ENCODE peak calls at places on chromosome 7, in four cellular contexts. One of them, this sample, is unnamed.

GRCh38 chr7:104231054-104232046 is 23.5 kb upstream of the ORC5 start:
- DNase-seq in GM12878: no peak
- DNase-seq in HepG2: peak; percentile 47
- DNase-seq in K562: peak; percentile 73
- DNase-seq in this sample: peak; percentile 56

GRCh38 chr7:29606287-29606721 is 42.7 kb downstream of the PRR15 start:
- DNase-seq in GM12878: no peak
- DNase-seq in K562: peak; percentile 66
- DNase-seq in HepG2: peak; percentile 64
- DNase-seq in this sample: peak; percentile 50

GRCh38 chr7:16770657-16771329 is 17.2 kb downstream of the TSPAN13 start:
- DNase-seq in HepG2: no peak
- DNase-seq in GM12878: no peak
- DNase-seq in K562: no peak
- DNase-seq in this sample: no peak

GRCh38 chr7:121099572-121099971 is 111.1 kb downstream of the CPED1 start:
- DNase-seq in GM12878: no peak
- DNase-seq in HepG2: no peak
- DNase-seq in K562: no peak
- DNase-seq in this sample: no peak

GRCh38 chr7:71320916-71321315 is 189.0 kb downstream of the GALNT17 start:
- DNase-seq in HepG2: no peak
- DNase-seq in K562: no peak
- DNase-seq in GM12878: no peak
- DNase-seq in this sample: no peak

GRCh38 chr7:44646176-44646920 is 39.9 kb downstream of the OGDH start:
- DNase-seq in GM12878: no peak
- DNase-seq in K562: no peak
- DNase-seq in HepG2: no peak
- DNase-seq in this sample: no peak

GRCh38 chr7:157660971-157661610 is 324.3 kb downstream of the DNAJB6 start:
- DNase-seq in K562: no peak
- DNase-seq in GM12878: no peak
- DNase-seq in HepG2: no peak
- DNase-seq in this sample: no peak

GRCh38 chr7:50962962-50963374 is 180.3 kb upstream of the GRB10 start:
- DNase-seq in K562: peak; percentile 86
- DNase-seq in HepG2: peak; percentile 41
- DNase-seq in GM12878: no peak
- DNase-seq in this sample: peak; percentile 83

GRCh38 chr7:29853775-29854174 is 47.5 kb downstream of the WIPF3 start:
- DNase-seq in HepG2: no peak
- DNase-seq in GM12878: no peak
- DNase-seq in K562: no peak
- DNase-seq in this sample: no peak

GRCh38 chr7:105876964-105877601 is 684 bp upstream of the ATXN7L1 start:
- DNase-seq in HepG2: peak; percentile 60
- DNase-seq in K562: peak; percentile 32
- DNase-seq in GM12878: no peak
- DNase-seq in this sample: peak; percentile 68

GRCh38 chr7:149790146-149790548 is 16.8 kb upstream of the ZNF467 start:
- DNase-seq in GM12878: no peak
- DNase-seq in K562: peak; percentile 88
- DNase-seq in HepG2: no peak
- DNase-seq in this sample: no peak

GRCh38 chr7:96778263-96778662 is 68.6 kb upstream of the SEM1 start:
- DNase-seq in HepG2: peak; percentile 38
- DNase-seq in GM12878: no peak
- DNase-seq in K562: no peak
- DNase-seq in this sample: no peak

GRCh38 chr7:115356139-115356746 is 434.3 kb downstream of the MDFIC start:
- DNase-seq in GM12878: no peak
- DNase-seq in HepG2: peak; percentile 9
- DNase-seq in K562: no peak
- DNase-seq in this sample: peak; percentile 27

GRCh38 chr7:115349635-115350034 is 427.7 kb downstream of the MDFIC start:
- DNase-seq in HepG2: no peak
- DNase-seq in K562: no peak
- DNase-seq in GM12878: no peak
- DNase-seq in this sample: no peak

GRCh38 chr7:115354925-115355324 is 433.0 kb downstream of the MDFIC start:
- DNase-seq in GM12878: no peak
- DNase-seq in K562: no peak
- DNase-seq in HepG2: no peak
- DNase-seq in this sample: no peak

GRCh38 chr7:115350764-115351163 is 428.9 kb downstream of the MDFIC start:
- DNase-seq in GM12878: no peak
- DNase-seq in HepG2: no peak
- DNase-seq in K562: no peak
- DNase-seq in this sample: no peak

GRCh38 chr7:115352375-115352774 is 430.5 kb downstream of the MDFIC start:
- DNase-seq in HepG2: no peak
- DNase-seq in GM12878: no peak
- DNase-seq in K562: no peak
- DNase-seq in this sample: no peak
- TF ChIP-seq BHLHE40 in HepG2: no peak
- TF ChIP-seq BHLHE40 in GM12878: no peak
- TF ChIP-seq BHLHE40 in K562: no peak
- TF ChIP-seq BHLHE40 in this sample: no peak

GRCh38 chr7:138116892-138117291 is 40.6 kb downstream of the AKR1D1 start:
- DNase-seq in K562: no peak
- DNase-seq in GM12878: no peak
- DNase-seq in HepG2: peak; percentile 78
- DNase-seq in this sample: no peak
- TF ChIP-seq MYC in K562: no peak
- TF ChIP-seq MYC in GM12878: no peak
- TF ChIP-seq MYC in HepG2: peak; percentile 43
- TF ChIP-seq MYC in this sample: no peak

DNA sequence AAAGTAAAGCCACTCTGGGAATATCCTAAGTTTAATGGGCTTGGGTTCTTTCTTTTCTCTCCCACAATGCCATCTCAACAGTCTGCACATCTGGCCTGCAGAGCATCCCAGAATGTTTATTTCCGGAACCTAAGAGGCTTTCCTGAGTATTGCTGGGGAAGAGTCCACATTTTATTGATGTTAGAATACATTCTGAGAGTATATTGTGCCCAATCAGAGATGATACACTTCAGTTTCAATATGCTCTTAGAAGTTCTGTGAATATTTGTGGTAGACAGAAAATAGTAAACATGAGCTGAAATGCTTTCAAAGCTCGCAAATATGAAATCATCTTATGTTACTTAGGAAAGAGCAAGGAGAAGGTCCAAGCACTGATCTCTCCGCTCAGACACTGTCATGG is 200.6 kb downstream of the TWIST1 start:
- DNase-seq in HepG2: no peak
- DNase-seq in K562: no peak
- DNase-seq in GM12878: no peak
- DNase-seq in this sample: no peak
- TF ChIP-seq BHLHE40 in HepG2: no peak
- TF ChIP-seq BHLHE40 in K562: no peak
- TF ChIP-seq BHLHE40 in GM12878: no peak
- TF ChIP-seq BHLHE40 in this sample: no peak

GRCh38 chr7:142231716-142232115 is 26.1 kb downstream of the PRSS58 start:
- DNase-seq in HepG2: peak; percentile 20
- DNase-seq in GM12878: no peak
- DNase-seq in K562: peak; percentile 47
- DNase-seq in this sample: peak; percentile 51
- TF ChIP-seq MYC in HepG2: no peak
- TF ChIP-seq MYC in GM12878: no peak
- TF ChIP-seq MYC in K562: no peak
- TF ChIP-seq MYC in this sample: no peak

GRCh38 chr7:7324698-7325097 is 142.4 kb downstream of the C1GALT1 start:
- DNase-seq in HepG2: no peak
- DNase-seq in GM12878: no peak
- DNase-seq in K562: no peak
- DNase-seq in this sample: no peak

GRCh38 chr7:7323921-7324320 is 141.6 kb downstream of the C1GALT1 start:
- DNase-seq in GM12878: no peak
- DNase-seq in K562: no peak
- DNase-seq in HepG2: no peak
- DNase-seq in this sample: no peak

GRCh38 chr7:7327423-7327822 is 145.1 kb downstream of the C1GALT1 start:
- DNase-seq in GM12878: no peak
- DNase-seq in K562: no peak
- DNase-seq in HepG2: no peak
- DNase-seq in this sample: no peak

GRCh38 chr7:7321681-7322080 is 139.3 kb downstream of the C1GALT1 start:
- DNase-seq in HepG2: peak; percentile 54
- DNase-seq in K562: no peak
- DNase-seq in GM12878: peak; percentile 68
- DNase-seq in this sample: no peak

DNA sequence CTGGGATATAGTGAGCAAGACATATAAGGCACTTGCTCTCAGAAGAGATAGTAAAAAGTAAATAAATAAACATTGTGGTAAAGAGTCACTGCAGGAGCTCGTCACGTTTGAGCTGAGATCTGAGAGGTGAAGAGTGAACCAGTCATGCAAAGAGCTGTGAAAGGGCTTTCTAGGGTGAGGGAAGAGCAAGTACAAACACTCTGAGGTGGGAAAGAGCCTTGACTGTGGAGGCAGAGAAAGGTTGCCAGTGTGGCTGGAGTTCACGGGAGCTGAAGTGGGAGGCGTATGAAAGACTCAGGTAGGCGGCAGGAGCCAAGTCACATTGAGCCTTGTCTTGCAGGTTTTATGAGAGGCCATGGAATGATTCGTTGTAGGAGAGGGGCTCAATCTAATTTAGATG is 141.0 kb downstream of the C1GALT1 start:
- DNase-seq in GM12878: peak; percentile 35
- DNase-seq in HepG2: no peak
- DNase-seq in K562: no peak
- DNase-seq in this sample: no peak
- TF ChIP-seq BHLHE40 in GM12878: peak; percentile 85
- TF ChIP-seq BHLHE40 in HepG2: no peak
- TF ChIP-seq BHLHE40 in K562: no peak
- TF ChIP-seq BHLHE40 in this sample: no peak

GRCh38 chr7:23494009-23494408 is 23.7 kb upstream of the IGF2BP3 start:
- DNase-seq in K562: no peak
- DNase-seq in HepG2: no peak
- DNase-seq in GM12878: no peak
- DNase-seq in this sample: no peak

GRCh38 chr7:23491502-23491901 is 21.2 kb upstream of the IGF2BP3 start:
- DNase-seq in K562: no peak
- DNase-seq in HepG2: no peak
- DNase-seq in GM12878: no peak
- DNase-seq in this sample: no peak

GRCh38 chr7:23487670-23488069 is 17.4 kb upstream of the IGF2BP3 start:
- DNase-seq in GM12878: no peak
- DNase-seq in K562: no peak
- DNase-seq in HepG2: peak; percentile 53
- DNase-seq in this sample: no peak

GRCh38 chr7:23486002-23486773 is 15.9 kb upstream of the IGF2BP3 start:
- DNase-seq in GM12878: no peak
- DNase-seq in K562: no peak
- DNase-seq in HepG2: no peak
- DNase-seq in this sample: no peak

DNA sequence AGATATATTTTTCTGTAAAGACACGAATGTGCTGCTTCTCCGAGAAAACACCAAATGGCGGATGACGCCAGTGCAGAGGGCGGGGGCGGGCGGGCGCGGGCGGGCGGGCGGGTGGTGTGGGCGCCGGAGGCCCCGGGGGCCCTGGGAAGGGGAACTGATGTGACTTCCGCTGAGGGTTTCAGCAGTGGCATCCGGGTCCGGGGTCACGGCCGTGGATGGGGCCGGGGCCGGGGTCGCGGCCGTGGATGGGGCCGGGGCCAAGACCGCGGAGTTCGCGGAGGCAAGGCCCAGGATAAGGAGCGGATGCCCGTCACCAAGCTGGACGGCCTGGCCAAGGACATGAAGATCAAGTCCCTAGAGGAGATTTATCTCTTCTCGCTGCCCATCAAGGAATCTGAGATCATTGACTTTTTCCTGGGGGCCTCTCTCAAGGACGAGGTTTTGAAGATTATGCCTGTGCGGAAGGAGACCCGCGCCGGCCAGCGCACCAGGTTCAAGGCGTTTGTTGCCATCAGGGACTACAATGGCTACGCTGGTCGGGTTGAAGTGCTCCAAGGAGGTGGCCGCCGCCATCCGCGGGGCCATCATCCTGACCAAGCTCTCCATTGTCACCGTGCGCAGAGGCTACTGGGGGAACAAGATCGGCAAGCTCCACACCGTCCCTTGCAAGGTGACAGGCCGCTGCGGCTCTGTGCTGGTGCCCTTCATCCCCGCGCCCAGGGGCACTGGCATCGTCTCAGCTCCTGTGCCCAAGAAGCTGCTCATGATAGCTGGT is 20.3 kb upstream of the IGF2BP3 start:
- DNase-seq in GM12878: no peak
- DNase-seq in HepG2: no peak
- DNase-seq in K562: peak; percentile 55
- DNase-seq in this sample: peak; percentile 35
- TF ChIP-seq MYC in GM12878: no peak
- TF ChIP-seq MYC in HepG2: no peak
- TF ChIP-seq MYC in K562: no peak
- TF ChIP-seq MYC in this sample: no peak

DNA sequence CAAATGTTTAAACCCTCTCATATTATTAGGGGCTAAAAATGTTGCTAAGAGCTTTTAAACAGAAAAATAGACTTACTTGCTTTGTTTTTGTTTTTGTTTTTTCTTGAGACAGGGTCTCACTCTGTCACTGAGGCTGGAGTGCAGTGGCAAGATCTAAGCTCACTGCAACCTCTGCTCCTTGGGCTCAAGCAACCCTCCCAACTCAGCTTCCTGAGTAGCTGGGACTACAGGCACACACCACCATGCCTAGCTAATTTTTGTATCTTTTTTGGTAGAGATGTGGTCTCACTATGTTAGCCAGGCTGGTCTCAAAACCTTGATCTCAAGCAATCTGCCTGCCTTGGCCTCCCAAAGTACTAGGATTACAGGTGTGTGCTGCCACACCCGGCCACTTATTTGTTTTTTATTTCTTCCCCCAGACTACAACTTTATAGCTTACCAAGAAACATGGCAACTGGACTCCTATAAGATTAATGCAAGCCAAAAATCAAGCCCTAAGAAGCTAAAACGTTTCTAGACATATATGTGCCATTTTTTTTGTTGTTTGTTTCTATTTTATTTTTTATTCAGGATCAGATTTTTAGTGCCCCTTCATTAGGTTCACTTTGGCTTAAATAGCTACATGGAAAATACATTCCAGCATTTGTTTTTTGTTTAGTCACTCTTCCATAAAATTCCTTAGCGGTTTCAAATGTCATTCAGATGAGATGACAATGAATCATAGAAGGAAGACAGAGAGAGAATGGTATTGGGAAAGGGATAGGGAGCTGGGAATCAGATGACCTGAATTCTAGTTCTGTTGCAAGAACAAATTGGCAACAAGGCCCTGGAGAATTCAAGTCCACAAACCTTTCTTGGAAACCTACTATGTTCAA is 163.4 kb upstream of the MKLN1 start:
- DNase-seq in GM12878: no peak
- DNase-seq in K562: no peak
- DNase-seq in HepG2: no peak
- DNase-seq in this sample: peak; percentile 86
- TF ChIP-seq BHLHE40 in GM12878: no peak
- TF ChIP-seq BHLHE40 in K562: no peak
- TF ChIP-seq BHLHE40 in HepG2: no peak
- TF ChIP-seq BHLHE40 in this sample: no peak